ENCODE peak calls at places on chromosomes 2 and 18, in six cellular contexts. C, T, P, M, Y and U are unnamed samples.

GRCh38 chr2:35522434-35522833 is 833.1 kb upstream of the CRIM1 start:
- DNase-seq in C (no peak), T (no peak), P (no peak), M (no peak), Y (no peak), U (no peak)

GRCh38 chr18:76252880-76253279 is 242.2 kb downstream of the ZNF516 start:
- DNase-seq in C (peak), T (no peak), P (no peak), M (no peak), Y (no peak), U (no peak)

GRCh38 chr2:100470898-100471514 is 724 bp downstream of the NMS start:
- DNase-seq in C (peak), T (peak), P (peak), M (no peak), Y (no peak), U (no peak)

GRCh38 chr2:120907822-120908221 is 172.2 kb downstream of the GLI2 start:
- DNase-seq in C (no peak), T (no peak), P (no peak), M (no peak), Y (no peak), U (no peak)

GRCh38 chr2:219527076-219527394 is 12.8 kb downstream of the ASIC4 start:
- DNase-seq in C (no peak), T (peak), P (no peak), M (no peak), Y (no peak), U (no peak)

GRCh38 chr2:237196866-237197618 is 111.4 kb downstream of the COPS8 start:
- DNase-seq in C (no peak), T (peak), P (no peak), M (no peak), Y (peak), U (no peak)

GRCh38 chr2:168661404-168661869 is 141.0 kb upstream of the NOSTRIN start:
- DNase-seq in C (no peak), T (no peak), P (peak), M (no peak), Y (no peak), U (no peak)

GRCh38 chr18:2880473-2880872 is 33.7 kb downstream of the EMILIN2 start:
- DNase-seq in C (no peak), T (no peak), P (no peak), M (no peak), Y (no peak), U (no peak)

GRCh38 chr18:67305466-67305865 is 211.1 kb downstream of the DSEL start:
- DNase-seq in C (no peak), T (no peak), P (no peak), M (no peak), Y (no peak), U (no peak)

GRCh38 chr2:127580167-127581049 is 44.9 kb downstream of the MYO7B start:
- DNase-seq in C (no peak), T (no peak), P (no peak), M (no peak), Y (no peak), U (no peak)

GRCh38 chr2:69026026-69026425 is 13.0 kb downstream of the ANTXR1 start:
- DNase-seq in C (peak), T (peak), P (no peak), M (no peak), Y (no peak), U (peak)

GRCh38 chr2:185955050-185955449 is 216.4 kb downstream of the FSIP2 start:
- DNase-seq in C (no peak), T (no peak), P (no peak), M (no peak), Y (no peak), U (no peak)

GRCh38 chr18:59087391-59087790 is 52.3 kb upstream of the SEC11C start:
- DNase-seq in C (no peak), T (no peak), P (no peak), M (no peak), Y (no peak), U (no peak)

GRCh38 chr18:32439802-32440201 is 30.9 kb downstream of the GAREM1 start:
- DNase-seq in C (peak), T (peak), P (no peak), M (no peak), Y (no peak), U (no peak)

DNA sequence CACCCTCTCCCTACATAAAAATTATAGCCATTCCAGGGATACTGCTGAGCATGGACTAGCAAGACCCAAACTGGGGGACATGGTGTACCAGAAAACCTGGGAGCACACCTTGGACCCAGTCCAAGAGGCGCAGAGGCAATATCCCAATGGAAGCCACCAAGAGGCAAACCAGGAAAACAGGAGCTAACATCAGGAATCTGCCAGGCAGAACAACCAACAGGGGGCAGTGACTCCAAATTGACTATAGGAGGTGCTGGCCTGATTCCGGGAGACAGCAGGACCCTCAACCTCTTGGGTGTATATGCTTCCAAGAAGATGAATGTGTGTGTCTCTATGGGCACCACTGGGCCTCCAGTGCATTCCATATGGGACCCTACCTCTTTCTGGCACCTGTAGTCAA is 172.7 kb upstream of the ARL4C start:
- DNase-seq in C (no peak), T (no peak), P (no peak), M (no peak), Y (no peak), U (no peak)
- TF ChIP-seq CTCF in C (peak), T (no peak), P (no peak), M (no peak), Y (peak), U (no peak)

DNA sequence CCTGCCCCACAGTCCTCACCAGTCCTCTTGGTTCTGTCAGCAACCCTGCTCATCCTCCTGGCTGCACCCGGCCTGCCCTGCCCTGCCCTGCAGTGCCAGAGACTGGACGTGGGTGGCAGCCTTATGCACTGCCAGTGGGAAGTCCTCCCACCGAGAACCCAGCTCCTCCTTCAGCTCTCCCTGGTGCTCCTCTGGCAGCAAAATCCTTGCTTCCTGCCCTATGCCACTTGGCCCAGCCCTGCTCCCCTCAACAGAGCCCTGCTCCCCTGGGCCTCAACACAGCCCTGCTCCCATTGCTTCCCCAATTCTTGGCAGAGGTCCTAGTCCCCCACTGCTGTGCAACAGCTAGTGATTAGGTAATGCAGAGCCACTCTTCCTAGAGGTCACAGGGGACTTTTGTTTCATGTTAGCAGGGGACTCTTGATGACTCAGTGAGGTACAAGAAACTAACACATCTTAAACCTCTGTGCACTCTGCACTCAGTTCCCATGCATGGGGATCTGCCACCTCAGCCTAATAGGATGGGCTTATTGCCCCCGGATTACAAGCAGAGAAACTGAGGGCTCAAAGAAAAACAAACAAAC is 58.0 kb upstream of the EDAR start:
- DNase-seq in C (no peak), T (peak), P (no peak), M (no peak), Y (no peak), U (peak)
- TF ChIP-seq CTCF in C (no peak), T (no peak), P (no peak), M (no peak), Y (no peak), U (no peak)

GRCh38 chr2:217654173-217654572 is 348.6 kb downstream of the TNS1 start:
- DNase-seq in C (no peak), T (no peak), P (no peak), M (no peak), Y (no peak), U (no peak)

GRCh38 chr2:217655656-217656055 is 347.1 kb downstream of the TNS1 start:
- DNase-seq in C (no peak), T (no peak), P (no peak), M (no peak), Y (no peak), U (no peak)

GRCh38 chr2:217650716-217651360 is 352.0 kb downstream of the TNS1 start:
- DNase-seq in C (peak), T (peak), P (peak), M (no peak), Y (peak), U (peak)

GRCh38 chr2:217652761-217653160 is 350.0 kb downstream of the TNS1 start:
- DNase-seq in C (no peak), T (no peak), P (no peak), M (no peak), Y (no peak), U (no peak)

DNA sequence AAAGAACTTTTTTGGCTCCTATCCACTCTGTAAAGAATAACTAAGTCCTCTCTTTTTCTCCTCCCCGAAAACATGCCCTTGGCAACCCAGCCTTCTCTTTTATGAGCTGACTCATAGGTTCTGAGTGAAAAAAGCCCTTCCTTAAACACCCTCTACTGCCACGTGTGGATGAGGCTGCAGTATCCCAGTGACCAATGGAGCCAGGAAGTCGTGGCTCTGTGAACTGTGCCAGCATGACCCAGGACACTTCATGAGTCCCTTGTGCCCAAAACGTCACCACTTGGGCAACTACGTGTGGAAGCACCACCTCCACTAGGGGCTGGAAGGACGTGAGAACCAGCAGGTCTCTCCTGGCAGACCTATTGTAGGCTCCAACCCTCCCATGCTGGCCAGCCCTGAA is 349.6 kb downstream of the TNS1 start:
- DNase-seq in C (no peak), T (peak), P (no peak), M (no peak), Y (peak), U (no peak)
- TF ChIP-seq CTCF in C (no peak), T (no peak), P (no peak), M (no peak), Y (peak), U (no peak)

GRCh38 chr2:124485659-124486058 is 460.6 kb downstream of the CNTNAP5 start:
- DNase-seq in C (no peak), T (no peak), P (no peak), M (no peak), Y (no peak), U (no peak)
- TF ChIP-seq CTCF in C (no peak), T (no peak), P (no peak), M (no peak), Y (no peak), U (no peak)

GRCh38 chr2:205293559-205293958 is 388.7 kb upstream of the NRP2 start:
- DNase-seq in C (no peak), T (no peak), P (no peak), M (no peak), Y (no peak), U (no peak)
- TF ChIP-seq CTCF in C (no peak), T (no peak), P (no peak), M (no peak), Y (no peak), U (no peak)

GRCh38 chr2:222912117-222912516 is 51.3 kb downstream of the ACSL3 start:
- DNase-seq in C (no peak), T (no peak), P (no peak), M (peak), Y (no peak), U (peak)

GRCh38 chr2:222919841-222920609 is 59.2 kb downstream of the ACSL3 start:
- DNase-seq in C (no peak), T (peak), P (no peak), M (no peak), Y (peak), U (no peak)

GRCh38 chr2:222912776-222913175 is 51.9 kb downstream of the ACSL3 start:
- DNase-seq in C (no peak), T (no peak), P (no peak), M (no peak), Y (no peak), U (no peak)

GRCh38 chr2:222916229-222917197 is 55.7 kb downstream of the ACSL3 start:
- DNase-seq in C (no peak), T (no peak), P (no peak), M (no peak), Y (no peak), U (no peak)

GRCh38 chr2:222915092-222915957 is 54.5 kb downstream of the ACSL3 start:
- DNase-seq in C (no peak), T (no peak), P (no peak), M (no peak), Y (no peak), U (no peak)
- TF ChIP-seq CTCF in C (peak), T (no peak), P (peak), M (peak), Y (peak), U (peak)

GRCh38 chr2:131029812-131030211 is 63.4 kb downstream of the FAM168B start:
- DNase-seq in C (no peak), T (no peak), P (no peak), M (peak), Y (no peak), U (no peak)
- TF ChIP-seq CTCF in C (no peak), T (no peak), P (no peak), M (no peak), Y (no peak), U (no peak)

GRCh38 chr18:41099451-41099850 is 855.6 kb upstream of the PIK3C3 start:
- DNase-seq in C (no peak), T (no peak), P (no peak), M (no peak), Y (no peak), U (no peak)

GRCh38 chr18:41096504-41096903 is 858.5 kb upstream of the PIK3C3 start:
- DNase-seq in C (peak), T (no peak), P (no peak), M (no peak), Y (no peak), U (no peak)
- TF ChIP-seq CTCF in C (no peak), T (no peak), P (no peak), M (no peak), Y (peak), U (peak)

GRCh38 chr2:72423766-72424165 is 276.1 kb upstream of the CYP26B1 start:
- DNase-seq in C (no peak), T (no peak), P (no peak), M (no peak), Y (no peak), U (no peak)

GRCh38 chr2:72427022-72427861 is 279.6 kb upstream of the CYP26B1 start:
- DNase-seq in C (no peak), T (no peak), P (no peak), M (no peak), Y (no peak), U (no peak)

GRCh38 chr2:72431737-72432136 is 284.1 kb upstream of the CYP26B1 start:
- DNase-seq in C (no peak), T (no peak), P (no peak), M (no peak), Y (no peak), U (no peak)

DNA sequence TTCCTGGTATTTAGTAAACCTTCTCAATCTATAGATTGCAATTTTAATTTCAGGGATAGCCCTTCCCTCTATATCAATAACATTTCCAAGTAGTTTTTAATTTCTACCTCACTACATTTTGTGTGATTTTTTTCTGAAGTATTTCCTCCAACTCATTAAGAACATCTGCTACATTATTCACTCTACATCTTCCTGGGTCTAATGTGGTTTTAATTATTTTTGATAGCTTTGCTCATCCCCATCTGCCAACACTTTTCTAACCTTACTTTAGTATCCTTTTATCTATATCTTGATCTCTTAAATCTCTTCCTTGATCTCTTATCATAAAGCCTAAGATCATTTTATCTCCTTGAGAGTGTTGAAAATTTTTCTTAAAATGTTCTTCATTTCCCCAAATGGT is 278.3 kb upstream of the CYP26B1 start:
- DNase-seq in C (no peak), T (no peak), P (no peak), M (no peak), Y (no peak), U (no peak)
- TF ChIP-seq CTCF in C (no peak), T (no peak), P (no peak), M (no peak), Y (no peak), U (no peak)

DNA sequence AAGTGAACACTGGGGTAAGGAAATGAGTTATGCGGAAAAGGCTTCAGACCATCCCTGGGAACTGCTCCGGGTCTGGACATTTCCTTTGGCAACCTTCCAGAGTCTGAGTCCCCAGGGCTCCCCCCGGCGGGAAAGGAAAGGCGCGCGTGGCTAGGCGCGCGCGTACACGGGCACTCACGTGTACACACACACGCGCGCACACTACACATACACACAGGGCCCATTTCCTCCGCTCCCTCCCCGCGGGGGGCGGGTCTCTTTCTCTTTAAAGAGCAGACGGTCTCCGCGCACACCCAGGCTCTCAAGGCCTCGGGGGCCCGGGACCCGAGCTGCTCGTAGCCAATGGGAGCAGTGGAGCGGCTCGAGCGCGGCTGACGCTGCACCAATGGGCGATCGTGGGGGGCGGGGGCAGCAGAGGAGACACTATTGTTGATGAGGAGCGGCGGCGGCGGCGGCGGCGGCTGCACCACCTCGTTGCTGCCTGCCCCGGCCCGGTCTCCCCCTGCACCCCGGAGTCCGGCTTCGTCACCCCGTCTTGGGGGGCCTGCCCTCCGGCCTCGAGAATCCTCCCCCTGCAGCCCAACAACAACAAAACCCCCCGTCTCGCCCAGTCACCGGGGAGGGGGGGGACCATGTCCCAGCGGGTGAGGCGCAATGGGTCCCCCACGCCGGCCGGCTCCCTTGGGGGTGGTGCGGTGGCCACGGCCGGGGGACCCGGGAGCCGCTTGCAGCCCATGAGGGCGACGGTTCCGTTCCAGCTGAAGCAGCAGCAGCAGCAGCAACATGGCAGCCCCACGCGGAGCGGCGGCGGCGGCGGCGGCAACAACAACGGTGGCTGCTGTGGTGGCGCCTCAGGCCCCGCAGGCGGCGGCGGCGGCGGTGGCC is at the start of gene FAM117B:
- DNase-seq in C (peak), T (peak), P (peak), M (peak), Y (peak), U (peak)
- TF ChIP-seq CTCF in C (no peak), T (no peak), P (no peak), M (no peak), Y (no peak), U (no peak)